ENCODE peak calls at places on chromosomes 16 and 17, in nine cellular contexts. V, B, Y, G, N, O, L, C and D are unnamed samples.

GRCh38 chr17:74659898-74660297 is 36.4 kb upstream of the CD300E start:
- DNase-seq in N (no peak), V (no peak), C (no peak), L (no peak), B (no peak), G (no peak), Y (no peak), O (no peak), D (no peak)

GRCh38 chr16:4370570-4371480 is 823 bp upstream of the VASN start:
- DNase-seq in O (no peak), L (no peak), Y (peak), C (peak), N (peak), B (peak), V (no peak), G (peak), D (peak)

GRCh38 chr16:89900885-89901284 is 17.8 kb upstream of the MC1R start:
- DNase-seq in G (no peak), L (no peak), N (no peak), B (no peak), V (no peak), Y (no peak), C (no peak), O (no peak), D (no peak)

GRCh38 chr17:39553326-39553945 is 54.3 kb downstream of the NEUROD2 start:
- DNase-seq in C (peak), O (no peak), V (no peak), Y (no peak), B (no peak), N (no peak), G (no peak), L (peak), D (peak)

GRCh38 chr17:77496831-77497577 is 356.2 kb downstream of the SEC14L1 start:
- DNase-seq in L (no peak), V (no peak), N (no peak), C (no peak), O (no peak), B (no peak), G (no peak), Y (peak), D (no peak)

GRCh38 chr16:52052818-52053217 is 494.1 kb downstream of the TOX3 start:
- DNase-seq in O (no peak), C (no peak), Y (no peak), L (no peak), B (no peak), G (no peak), V (no peak), N (no peak), D (no peak)

GRCh38 chr17:78706271-78706915 is 75.7 kb downstream of the CYTH1 start:
- DNase-seq in G (no peak), B (no peak), N (no peak), V (no peak), L (peak), Y (no peak), O (no peak), C (peak), D (no peak)

GRCh38 chr16:78458588-78458987 is 359.1 kb downstream of the WWOX start:
- DNase-seq in L (no peak), V (no peak), G (no peak), C (no peak), Y (no peak), O (no peak), B (no peak), N (no peak), D (no peak)

GRCh38 chr17:40106760-40107265 is 6.4 kb upstream of the NR1D1 start:
- DNase-seq in V (no peak), B (peak), C (no peak), G (no peak), N (peak), Y (no peak), O (no peak), L (no peak), D (no peak)

GRCh38 chr16:49587511-49587910 is 213.9 kb downstream of the C16orf78 start:
- DNase-seq in C (no peak), N (no peak), B (no peak), G (no peak), V (no peak), L (no peak), O (no peak), Y (no peak), D (no peak)

GRCh38 chr17:11969565-11969964 is 27.7 kb downstream of the ZNF18 start:
- DNase-seq in L (peak), B (no peak), Y (no peak), O (no peak), C (no peak), N (no peak), V (no peak), G (no peak), D (no peak)

GRCh38 chr17:64326420-64327054 is 63.5 kb upstream of the TEX2 start:
- DNase-seq in N (peak), Y (peak), C (no peak), B (peak), O (no peak), V (no peak), L (peak), G (no peak), D (no peak)

GRCh38 chr17:43661699-43662431 is at the start of gene MEOX1:
- DNase-seq in L (peak), G (no peak), O (no peak), B (no peak), N (no peak), V (no peak), C (peak), Y (no peak), D (peak)

GRCh38 chr17:80175411-80175810 is 5.6 kb downstream of the CARD14 start:
- DNase-seq in G (no peak), Y (peak), N (no peak), L (no peak), B (no peak), V (no peak), C (no peak), O (no peak), D (no peak)

GRCh38 chr16:87056083-87056482 is 261.1 kb downstream of the C16orf95 start:
- DNase-seq in G (no peak), Y (no peak), V (no peak), O (no peak), L (peak), C (peak), B (no peak), N (no peak), D (peak)
- TF ChIP-seq CTCF in G (no peak), Y (no peak), V (no peak), O (no peak), L (no peak), C (peak), B (peak), N (no peak), D (peak)

GRCh38 chr17:82933911-82934310 is 94.1 kb upstream of the ZNF750 start:
- DNase-seq in C (no peak), L (no peak), B (no peak), V (no peak), Y (no peak), O (no peak), N (peak), G (no peak), D (no peak)
- TF ChIP-seq CTCF in C (peak), L (no peak), B (no peak), V (peak), Y (no peak), O (peak), N (no peak), G (no peak), D (no peak)

GRCh38 chr17:75758131-75758905 is 6.7 kb downstream of the GALK1 start:
- DNase-seq in V (no peak), O (no peak), G (no peak), N (no peak), L (no peak), Y (peak), C (no peak), B (no peak), D (no peak)
- TF ChIP-seq CTCF in V (peak), O (no peak), G (no peak), N (no peak), L (no peak), Y (no peak), C (peak), B (no peak), D (peak)

GRCh38 chr16:54931757-54932660 is 1.3 kb downstream of the IRX5 start:
- DNase-seq in L (peak), C (no peak), N (peak), Y (peak), O (no peak), B (no peak), G (no peak), V (no peak), D (no peak)

GRCh38 chr16:54931041-54931756 is 534 bp downstream of the IRX5 start:
- DNase-seq in N (peak), C (no peak), V (peak), G (no peak), Y (peak), O (no peak), L (peak), B (peak), D (peak)

GRCh38 chr16:54928421-54929089 is 2.1 kb upstream of the IRX5 start:
- DNase-seq in V (no peak), N (peak), C (no peak), L (peak), G (no peak), Y (peak), O (no peak), B (peak), D (peak)

GRCh38 chr16:54929090-54930033 is 1.3 kb upstream of the IRX5 start:
- DNase-seq in L (peak), O (no peak), V (peak), Y (peak), G (peak), C (peak), N (peak), B (peak), D (peak)

DNA sequence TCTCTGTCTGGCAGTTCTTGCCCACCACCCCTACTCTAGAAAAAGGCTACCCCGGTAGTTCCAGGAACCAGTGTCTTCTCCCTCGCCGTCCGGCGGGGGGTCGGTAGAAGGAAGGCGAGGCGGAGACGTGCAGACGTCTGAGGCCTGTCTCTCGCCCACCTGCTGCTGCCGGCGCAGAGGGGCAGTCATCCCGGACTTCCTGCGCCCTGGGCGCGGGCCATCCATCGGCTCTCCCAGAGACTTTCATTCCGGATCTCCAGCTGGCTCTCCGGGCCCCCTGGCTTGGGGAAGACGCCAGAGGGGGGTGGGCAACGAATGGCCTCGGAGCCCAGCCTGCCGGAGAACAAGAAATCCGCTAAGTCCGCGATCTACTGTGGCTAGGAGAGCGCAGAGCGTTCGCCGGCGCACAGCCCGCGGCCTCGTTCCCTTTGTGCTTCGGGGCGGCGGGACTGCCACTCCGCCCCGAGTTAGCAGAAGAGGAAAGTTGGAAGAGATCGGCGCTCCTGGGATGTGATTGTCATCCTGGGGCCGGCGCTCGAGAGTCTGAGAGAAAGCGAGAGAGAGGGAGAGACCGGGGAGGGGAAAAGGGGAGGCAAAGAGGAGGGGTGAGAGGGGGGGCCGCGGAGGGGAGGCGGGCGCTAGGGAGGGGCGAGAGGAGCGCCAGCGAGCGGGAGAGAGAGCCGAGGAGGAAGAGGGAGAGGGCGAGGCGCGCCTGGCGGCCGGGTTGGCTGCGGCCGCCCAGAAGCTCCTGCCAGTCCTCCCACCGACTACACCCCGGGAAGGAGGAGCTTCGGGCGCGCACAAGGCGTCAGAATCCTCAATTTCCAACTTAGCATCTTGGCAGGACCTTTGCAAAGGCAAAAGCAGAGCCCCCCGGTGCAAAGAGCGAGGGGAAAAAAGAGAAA is at the start of gene IRX5:
- DNase-seq in L (peak), G (peak), B (peak), O (no peak), Y (peak), V (peak), C (peak), N (peak), D (peak)
- TF ChIP-seq CTCF in L (no peak), G (no peak), B (peak), O (no peak), Y (peak), V (peak), C (no peak), N (no peak), D (peak)

GRCh38 chr16:57244767-57245471 is at the start of gene ARL2BP:
- DNase-seq in C (peak), V (peak), G (peak), B (peak), O (peak), N (peak), L (peak), Y (peak), D (peak)
- TF ChIP-seq CTCF in C (no peak), V (no peak), G (no peak), B (peak), O (no peak), N (no peak), L (no peak), Y (peak), D (peak)

GRCh38 chr17:17001874-17002520 is 30.1 kb upstream of the TNFRSF13B start:
- DNase-seq in G (peak), O (peak), V (peak), L (peak), Y (peak), B (peak), C (peak), N (peak), D (peak)
- TF ChIP-seq CTCF in G (peak), O (peak), V (peak), L (peak), Y (peak), B (peak), C (peak), N (peak), D (peak)

GRCh38 chr17:14808425-14808824 is 456.7 kb downstream of the PMP22 start:
- DNase-seq in B (no peak), L (no peak), O (no peak), Y (no peak), C (no peak), V (no peak), G (no peak), N (no peak), D (no peak)

GRCh38 chr17:14818469-14818868 is 446.7 kb downstream of the PMP22 start:
- DNase-seq in B (no peak), Y (no peak), L (peak), O (no peak), V (no peak), C (no peak), G (no peak), N (no peak), D (peak)

GRCh38 chr17:14815079-14815478 is 450.0 kb downstream of the PMP22 start:
- DNase-seq in G (no peak), O (no peak), C (no peak), B (no peak), V (no peak), Y (no peak), N (no peak), L (peak), D (peak)

GRCh38 chr17:14813649-14814048 is 451.5 kb downstream of the PMP22 start:
- DNase-seq in V (no peak), G (no peak), N (no peak), B (peak), C (no peak), Y (peak), L (no peak), O (no peak), D (no peak)
- TF ChIP-seq CTCF in V (peak), G (no peak), N (no peak), B (no peak), C (peak), Y (peak), L (no peak), O (no peak), D (peak)

GRCh38 chr16:81657731-81658130 is 121.4 kb upstream of the PLCG2 start:
- DNase-seq in B (no peak), Y (no peak), V (no peak), C (no peak), L (no peak), O (no peak), G (no peak), N (peak), D (no peak)

GRCh38 chr16:81664153-81664552 is 114.9 kb upstream of the PLCG2 start:
- DNase-seq in Y (no peak), V (no peak), O (no peak), L (no peak), N (no peak), B (no peak), C (no peak), G (no peak), D (no peak)

GRCh38 chr16:81658373-81658772 is 120.7 kb upstream of the PLCG2 start:
- DNase-seq in B (no peak), O (no peak), V (no peak), N (no peak), G (no peak), Y (no peak), C (no peak), L (no peak), D (no peak)

GRCh38 chr16:81659249-81659648 is 119.8 kb upstream of the PLCG2 start:
- DNase-seq in B (no peak), V (no peak), L (no peak), G (no peak), O (no peak), C (no peak), N (no peak), Y (no peak), D (no peak)

GRCh38 chr16:81661082-81661481 is 118.0 kb upstream of the PLCG2 start:
- DNase-seq in N (no peak), C (no peak), B (no peak), V (no peak), G (no peak), Y (peak), O (no peak), L (peak), D (no peak)
- TF ChIP-seq CTCF in N (no peak), C (no peak), B (no peak), V (no peak), G (no peak), Y (no peak), O (no peak), L (no peak), D (no peak)

DNA sequence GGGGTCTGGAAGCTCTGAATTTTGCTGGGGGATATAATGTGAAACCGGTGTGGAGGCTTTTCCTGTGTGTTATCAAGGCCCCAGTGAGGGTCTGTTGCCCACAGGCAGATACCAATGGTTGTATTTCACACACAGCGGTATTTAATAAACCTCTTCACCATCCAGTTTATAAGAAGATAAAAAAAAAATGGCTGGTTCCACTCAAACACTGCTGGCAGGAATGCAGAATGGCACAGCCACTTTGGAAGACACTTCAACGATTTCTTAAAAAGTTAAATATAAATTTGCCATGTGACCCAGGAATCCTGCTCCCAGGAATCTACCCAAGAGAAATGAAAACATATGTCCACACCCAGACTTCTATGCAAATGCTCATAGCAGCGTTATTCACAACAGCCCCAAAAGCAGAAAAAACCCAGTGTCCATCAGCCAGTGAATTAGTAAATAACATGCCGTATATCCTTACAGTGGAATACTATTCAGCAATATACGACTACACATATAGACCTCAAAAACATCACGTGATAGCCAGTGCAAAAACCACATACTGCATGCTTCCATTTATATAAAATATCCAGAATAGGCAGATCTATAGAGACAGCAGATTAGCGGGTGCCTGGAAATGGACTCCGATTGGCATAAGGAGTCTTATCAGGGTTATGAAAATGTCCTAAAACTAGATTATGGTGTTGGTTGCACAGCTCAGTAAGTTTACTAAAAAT is 38.7 kb downstream of the XYLT1 start:
- DNase-seq in O (no peak), G (no peak), C (no peak), B (no peak), N (no peak), V (no peak), L (no peak), Y (no peak), D (no peak)
- TF ChIP-seq CTCF in O (no peak), G (no peak), C (no peak), B (no peak), N (no peak), V (peak), L (no peak), Y (no peak), D (peak)

GRCh38 chr16:29975811-29976511 is 2.3 kb downstream of the TAOK2 start:
- DNase-seq in V (no peak), B (no peak), C (no peak), O (peak), G (no peak), N (peak), L (no peak), Y (no peak), D (no peak)

GRCh38 chr16:29977063-29977462 is 3.4 kb downstream of the TAOK2 start:
- DNase-seq in G (no peak), V (no peak), B (no peak), O (peak), N (peak), C (no peak), L (no peak), Y (no peak), D (no peak)

GRCh38 chr16:29973384-29974246 is at the start of gene TAOK2:
- DNase-seq in L (peak), C (peak), O (peak), B (peak), N (peak), G (peak), Y (peak), V (peak), D (peak)

GRCh38 chr16:29974291-29975133 is 844 bp downstream of the TAOK2 start:
- DNase-seq in G (no peak), O (peak), V (no peak), Y (no peak), L (no peak), N (no peak), B (peak), C (no peak), D (no peak)

GRCh38 chr16:29975134-29975538 is 1.5 kb downstream of the TAOK2 start:
- DNase-seq in V (no peak), L (no peak), N (no peak), C (no peak), B (no peak), Y (no peak), G (no peak), O (no peak), D (no peak)
- TF ChIP-seq CTCF in V (no peak), L (no peak), N (no peak), C (no peak), B (no peak), Y (no peak), G (no peak), O (no peak), D (no peak)